ENCODE peak calls at places on chromosomes 6 and 20, in five cellular contexts. S is aorta, H is A172, E is HTR-8/SVneo, D is H54. J is an unnamed sample.

GRCh38 chr20:21031666-21032065 is 74.5 kb downstream of the LINC00237 start:
- DNase-seq in S (no peak), H (no peak), E (no peak), D (no peak), J (no peak)

GRCh38 chr20:9949563-9949962 is 85.2 kb upstream of the ANKEF1 start:
- DNase-seq in S (no peak), H (peak; percentile 11), E (no peak), D (no peak), J (no peak)

GRCh38 chr6:130559166-130559565 is 193.3 kb downstream of the TMEM200A start:
- DNase-seq in S (no peak), H (no peak), E (no peak), D (no peak), J (no peak)

GRCh38 chr20:5675103-5676091 is 74.8 kb upstream of the SHLD1 start:
- DNase-seq in S (peak; percentile 36), H (no peak), E (no peak), D (no peak), J (no peak)

GRCh38 chr6:106789436-106790145 is 160.2 kb downstream of the QRSL1 start:
- DNase-seq in S (no peak), H (no peak), E (no peak), D (no peak), J (no peak)

GRCh38 chr20:38748863-38749153 is 548 bp downstream of the ACTR5 start:
- DNase-seq in S (no peak), H (no peak), E (no peak), D (no peak), J (no peak)

GRCh38 chr6:151181701-151182367 is 57.9 kb upstream of the AKAP12 start:
- DNase-seq in S (no peak), H (no peak), E (no peak), D (no peak), J (no peak)

GRCh38 chr6:13992417-13993055 is 67.8 kb downstream of the RNF182 start:
- DNase-seq in S (no peak), H (peak; percentile 71), E (peak; percentile 76), D (peak; percentile 57), J (peak; percentile 31)

GRCh38 chr6:33745558-33745957 is 1.1 kb downstream of the IP6K3 start:
- DNase-seq in S (no peak), H (no peak), E (no peak), D (no peak), J (no peak)

GRCh38 chr20:62876826-62877728 is 15.5 kb upstream of the TCFL5 start:
- DNase-seq in S (peak; percentile 94), H (no peak), E (no peak), D (no peak), J (no peak)

GRCh38 chr6:138287144-138287955 is 69.1 kb upstream of the PBOV1 start:
- DNase-seq in S (no peak), H (no peak), E (no peak), D (no peak), J (peak; percentile 20)

GRCh38 chr6:130159876-130160415 is 62.8 kb downstream of the SAMD3 start:
- DNase-seq in S (no peak), H (no peak), E (no peak), D (no peak), J (no peak)

GRCh38 chr20:58705525-58705924 is 12.9 kb downstream of the NPEPL1 start:
- DNase-seq in S (peak; percentile 34), H (no peak), E (no peak), D (no peak), J (no peak)

GRCh38 chr6:157198425-157199279 is 124.7 kb downstream of the TMEM242 start:
- DNase-seq in S (peak; percentile 86), H (no peak), E (no peak), D (no peak), J (no peak)

GRCh38 chr6:25637946-25638345 is 14.1 kb upstream of the SCGN start:
- DNase-seq in S (no peak), H (no peak), E (no peak), D (no peak), J (no peak)

GRCh38 chr6:134389658-134390057 is 71.7 kb upstream of the SGK1 start:
- DNase-seq in S (no peak), H (no peak), E (no peak), D (no peak), J (no peak)

GRCh38 chr6:131982740-131983259 is 31.6 kb upstream of the CCN2 start:
- DNase-seq in S (no peak), H (peak; percentile 51), E (peak; percentile 7), D (no peak), J (peak; percentile 26)

GRCh38 chr6:28167068-28167467 is 25.4 kb downstream of the ZKSCAN8 start:
- DNase-seq in S (no peak), H (no peak), E (no peak), D (peak; percentile 5), J (no peak)

GRCh38 chr6:89321571-89321970 is 6.5 kb upstream of the GABRR2 start:
- DNase-seq in S (no peak), H (no peak), E (no peak), D (no peak), J (no peak)

GRCh38 chr20:1440024-1440423 is 26.6 kb downstream of the NSFL1C start:
- DNase-seq in S (no peak), H (peak; percentile 19), E (no peak), D (no peak), J (peak; percentile 24)

GRCh38 chr20:10430000-10430466 is 4.0 kb downstream of the MKKS start:
- DNase-seq in S (no peak), H (peak; percentile 42), E (no peak), D (peak; percentile 25), J (no peak)

GRCh38 chr6:99603421-99604160 is 3.0 kb upstream of the PRDM13 start:
- DNase-seq in S (peak; percentile 80), H (no peak), E (peak; percentile 22), D (no peak), J (no peak)

GRCh38 chr6:37872385-37872768 is 52.9 kb downstream of the ZFAND3 start:
- DNase-seq in S (no peak), H (no peak), E (no peak), D (no peak), J (no peak)

GRCh38 chr6:54234539-54234938 is 73.7 kb upstream of the TINAG start:
- DNase-seq in S (no peak), H (no peak), E (no peak), D (no peak), J (no peak)

GRCh38 chr20:57678340-57678739 is 31.5 kb downstream of the PMEPA1 start:
- DNase-seq in S (no peak), H (no peak), E (no peak), D (no peak), J (no peak)

GRCh38 chr20:2234788-2235187 is 61.0 kb upstream of the TGM3 start:
- DNase-seq in S (no peak), H (peak; percentile 36), E (no peak), D (no peak), J (no peak)

GRCh38 chr6:21586760-21587181 is 6.8 kb upstream of the SOX4 start:
- DNase-seq in S (no peak), H (no peak), E (no peak), D (no peak), J (no peak)

GRCh38 chr6:73579851-73580246 is 59.0 kb upstream of the EEF1A1 start:
- DNase-seq in S (no peak), H (peak; percentile 71), E (no peak), D (peak; percentile 47), J (peak; percentile 70)

GRCh38 chr6:16804515-16805161 is 43.4 kb upstream of the ATXN1 start:
- DNase-seq in S (no peak), H (no peak), E (no peak), D (no peak), J (no peak)

GRCh38 chr6:9933674-9934073 is 481.2 kb downstream of the TFAP2A start:
- DNase-seq in S (no peak), H (peak; percentile 26), E (no peak), D (no peak), J (peak; percentile 17)

GRCh38 chr6:105509506-105510331 is 106.8 kb upstream of the PREP start:
- DNase-seq in S (no peak), H (no peak), E (peak; percentile 10), D (no peak), J (no peak)

GRCh38 chr6:146381486-146381885 is 162.1 kb upstream of the RAB32 start:
- DNase-seq in S (no peak), H (no peak), E (no peak), D (no peak), J (no peak)